ENCODE peak calls at places on chromosomes 1 and 21, in four cellular contexts. B, Y, K and T are unnamed samples.

GRCh38 chr1:3918966-3919611 is 19.0 kb upstream of the C1orf174 start:
- DNase-seq in B (no peak), Y (no peak), K (no peak), T (no peak)

GRCh38 chr21:26469789-26470188 is 103.3 kb downstream of the CYYR1 start:
- DNase-seq in K (no peak), B (no peak), Y (no peak), T (no peak)

GRCh38 chr21:38839370-38839681 is 33.6 kb downstream of the ETS2 start:
- DNase-seq in K (no peak), Y (no peak), B (no peak), T (no peak)

GRCh38 chr1:8818325-8818775 is 910 bp upstream of the RERE start:
- DNase-seq in B (no peak), K (no peak), Y (peak), T (peak)

GRCh38 chr1:233432916-233433315 is 105.4 kb downstream of the MAP3K21 start:
- DNase-seq in Y (no peak), K (no peak), B (no peak), T (no peak)

GRCh38 chr21:29025328-29025713 is 853 bp downstream of the USP16 start:
- DNase-seq in Y (peak), B (no peak), K (no peak), T (no peak)

GRCh38 chr1:206678490-206678889 is 6.2 kb upstream of the MAPKAPK2 start:
- DNase-seq in K (no peak), B (no peak), Y (no peak), T (no peak)

GRCh38 chr1:154556422-154556821 is 2.0 kb downstream of the UBE2Q1 start:
- DNase-seq in B (no peak), Y (no peak), K (peak), T (no peak)

DNA sequence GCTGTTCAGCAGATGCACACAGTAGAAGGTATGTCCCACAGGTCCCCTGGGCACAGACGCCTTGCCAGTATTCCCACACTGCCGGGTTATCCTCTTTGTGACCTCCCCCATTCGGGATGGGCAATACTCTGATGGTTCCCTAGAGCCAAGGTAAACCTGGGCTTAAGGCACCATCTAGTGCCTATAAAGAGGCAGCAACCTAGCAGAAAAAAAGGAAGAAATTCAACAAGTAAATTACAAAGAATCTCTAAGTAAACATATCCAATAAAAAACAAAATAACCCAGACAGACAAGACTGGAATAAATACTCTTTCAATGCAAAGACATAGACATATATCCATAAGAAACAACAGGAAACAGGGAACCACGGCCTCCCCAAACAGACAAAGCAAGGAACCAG is 39.4 kb downstream of the HSF2BP start:
- DNase-seq in K (no peak), B (no peak), Y (no peak), T (no peak)
- TF ChIP-seq JUN in K (no peak), B (no peak), Y (no peak), T (no peak)

GRCh38 chr1:224082146-224082545 is 31.8 kb upstream of the FBXO28 start:
- DNase-seq in K (no peak), Y (no peak), B (no peak), T (no peak)
- TF ChIP-seq JUN in K (no peak), Y (no peak), B (no peak), T (no peak)

DNA sequence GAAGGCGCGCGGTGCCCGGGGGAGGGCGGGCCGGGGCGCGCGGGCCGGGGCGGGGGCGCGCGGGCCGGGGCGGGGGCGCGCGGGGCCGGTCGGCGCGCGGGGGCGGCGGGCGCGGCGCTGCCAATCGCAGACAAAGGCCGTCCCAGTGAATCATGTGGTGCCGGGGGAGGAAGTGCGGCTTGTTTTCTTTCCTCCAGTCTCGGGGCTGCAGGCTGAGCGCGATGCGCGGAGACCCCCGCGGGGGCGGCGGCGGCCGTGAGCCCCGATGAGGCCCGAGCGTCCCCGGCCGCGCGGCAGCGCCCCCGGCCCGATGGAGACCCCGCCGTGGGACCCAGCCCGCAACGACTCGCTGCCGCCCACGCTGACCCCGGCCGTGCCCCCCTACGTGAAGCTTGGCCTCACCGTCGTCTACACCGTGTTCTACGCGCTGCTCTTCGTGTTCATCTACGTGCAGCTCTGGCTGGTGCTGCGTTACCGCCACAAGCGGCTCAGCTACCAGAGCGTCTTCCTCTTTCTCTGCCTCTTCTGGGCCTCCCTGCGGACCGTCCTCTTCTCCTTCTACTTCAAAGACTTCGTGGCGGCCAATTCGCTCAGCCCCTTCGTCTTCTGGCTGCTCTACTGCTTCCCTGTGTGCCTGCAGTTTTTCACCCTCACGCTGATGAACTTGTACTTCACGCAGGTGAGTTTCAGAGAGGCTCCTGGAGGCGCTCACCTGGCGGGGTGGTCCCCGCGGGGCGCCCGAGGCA is at the start of gene GPR137B:
- DNase-seq in Y (peak), B (peak), K (peak), T (peak)
- TF ChIP-seq JUN in Y (no peak), B (no peak), K (no peak), T (no peak)

DNA sequence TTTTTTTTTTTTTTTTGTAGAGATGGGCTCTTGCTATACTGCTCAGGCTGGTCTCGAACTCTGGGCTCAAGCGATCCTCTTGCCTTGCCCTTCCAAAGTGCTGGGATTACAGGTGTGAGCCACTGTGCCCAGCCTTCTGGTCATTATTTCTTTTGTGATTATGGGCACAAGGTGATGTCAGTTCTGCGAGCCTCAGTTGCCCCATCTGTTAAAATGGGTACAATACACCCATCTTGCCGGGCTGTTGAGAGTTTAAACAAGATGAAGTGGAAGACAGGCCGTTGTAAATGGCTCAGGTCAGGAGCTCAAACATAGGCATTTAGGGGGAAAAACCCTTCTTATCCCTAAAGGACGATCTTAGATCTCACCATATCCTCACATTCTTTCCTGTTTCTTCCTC is 53.7 kb upstream of the WNT4 start:
- DNase-seq in B (no peak), Y (no peak), K (no peak), T (no peak)
- TF ChIP-seq JUN in B (no peak), Y (no peak), K (no peak), T (no peak)

DNA sequence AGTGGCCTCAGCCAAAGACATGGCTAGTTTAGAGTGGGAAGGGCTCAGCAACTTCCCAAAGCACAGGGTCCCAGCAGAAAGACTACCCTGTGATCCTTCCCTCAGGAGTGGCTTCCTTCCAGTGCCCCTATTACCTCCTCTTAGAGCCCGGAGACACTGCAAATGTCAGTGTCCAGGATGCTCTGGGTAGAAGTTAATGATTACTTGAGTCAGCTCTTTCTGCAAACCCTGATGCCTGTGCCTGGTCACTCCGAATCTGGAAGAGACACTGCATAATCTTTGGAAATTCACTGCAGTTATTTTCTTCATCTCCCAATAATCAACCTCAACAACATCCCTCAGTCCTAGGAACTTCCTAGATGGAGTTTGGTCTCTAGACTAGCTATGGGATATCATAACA is 27.2 kb upstream of the MGST3 start:
- DNase-seq in K (no peak), B (no peak), Y (no peak), T (no peak)
- TF ChIP-seq JUN in K (no peak), B (no peak), Y (no peak), T (no peak)

GRCh38 chr21:45224189-45224938 is 63.3 kb downstream of the POFUT2 start:
- DNase-seq in B (no peak), K (no peak), Y (no peak), T (no peak)
- TF ChIP-seq JUN in B (no peak), K (no peak), Y (no peak), T (no peak)

DNA sequence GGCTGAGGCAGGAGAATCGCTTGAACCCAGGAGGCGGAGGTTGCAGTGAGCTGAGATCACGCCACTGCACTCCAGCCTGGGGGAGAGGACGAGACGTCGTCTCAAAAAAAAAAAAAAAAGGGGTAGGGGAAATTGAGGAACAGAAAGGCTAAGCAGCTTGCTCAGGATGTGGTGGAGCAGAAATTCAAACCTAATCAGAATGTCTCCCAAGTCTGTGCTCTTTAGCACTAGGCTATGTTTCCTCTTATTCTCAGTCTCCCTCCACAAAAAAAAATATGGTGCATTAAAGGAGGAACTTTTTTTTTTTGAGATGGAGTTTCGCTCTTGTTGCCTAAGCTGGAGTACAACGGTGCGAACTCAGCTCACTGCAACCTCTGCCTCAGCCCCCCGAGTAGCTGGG is 114.2 kb downstream of the SLC16A1 start:
- DNase-seq in Y (no peak), B (no peak), K (no peak), T (no peak)
- TF ChIP-seq JUN in Y (no peak), B (no peak), K (no peak), T (no peak)

GRCh38 chr1:21220815-21221214 is 44.1 kb upstream of the EIF4G3 start:
- DNase-seq in K (no peak), Y (no peak), B (no peak), T (peak)
- TF ChIP-seq JUN in K (no peak), Y (no peak), B (no peak), T (no peak)